ENCODE peak calls at places on chromosomes 2 and 18, in four cellular contexts. L is RPMI7951, W is spleen, U is WTC11. Q is an unnamed sample.

GRCh38 chr18:37138456-37138855 is 309.5 kb downstream of the KIAA1328 start:
- DNase-seq in L (no peak), W (no peak), U (peak; percentile 16), Q (no peak)

GRCh38 chr2:101380376-101380775 is 6.9 kb downstream of the CREG2 start:
- DNase-seq in L (peak; percentile 87), W (no peak), U (no peak), Q (peak; percentile 86)

GRCh38 chr2:36058953-36059352 is 296.6 kb upstream of the CRIM1 start:
- DNase-seq in L (no peak), W (no peak), U (no peak), Q (no peak)

GRCh38 chr2:133326651-133327397 is 241.4 kb downstream of the NCKAP5 start:
- DNase-seq in L (peak; percentile 4), W (no peak), U (no peak), Q (no peak)

GRCh38 chr2:235594041-235594440 is 100.2 kb downstream of the AGAP1 start:
- DNase-seq in L (peak; percentile 78), W (no peak), U (no peak), Q (no peak)

GRCh38 chr2:66481100-66481549 is 46.2 kb downstream of the MEIS1 start:
- DNase-seq in L (peak; percentile 79), W (no peak), U (no peak), Q (no peak)

GRCh38 chr18:48068916-48069445 is 138.5 kb upstream of the SMAD2 start:
- DNase-seq in L (no peak), W (peak; percentile 51), U (no peak), Q (peak; percentile 57)

GRCh38 chr2:102245266-102246151 is 58.7 kb downstream of the IL1RL2 start:
- DNase-seq in L (peak; percentile 63), W (no peak), U (no peak), Q (no peak)

GRCh38 chr18:44736664-44737063 is 56.0 kb downstream of the SETBP1 start:
- DNase-seq in L (peak; percentile 74), W (no peak), U (no peak), Q (no peak)

GRCh38 chr2:197869501-197870111 is 65.2 kb downstream of the PLCL1 start:
- DNase-seq in L (no peak), W (no peak), U (no peak), Q (no peak)

GRCh38 chr18:70931942-70932814 is 643.3 kb downstream of the SOCS6 start:
- DNase-seq in L (peak; percentile 9), W (no peak), U (no peak), Q (peak; percentile 58)

GRCh38 chr2:54577944-54578667 is 122.0 kb downstream of the SPTBN1 start:
- DNase-seq in L (no peak), W (no peak), U (no peak), Q (no peak)

GRCh38 chr2:98524168-98524567 is 79.5 kb downstream of the INPP4A start:
- DNase-seq in L (peak; percentile 30), W (no peak), U (no peak), Q (no peak)

Q was measured in posterior vena cava.